ENCODE peak calls at places on chromosome 22, in four cellular contexts. One of them, this sample, is unnamed.

GRCh38 chr22:19896665-19897355 is 42.1 kb upstream of the GNB1L start:
- DNase-seq in Caco-2: no peak
- DNase-seq in cardiac fibroblast: no peak
- DNase-seq in lung microvascular endothelial cell: peak
- DNase-seq in this sample: no peak

GRCh38 chr22:27388090-27388600 is 413.4 kb downstream of the MN1 start:
- DNase-seq in Caco-2: no peak
- DNase-seq in cardiac fibroblast: no peak
- DNase-seq in lung microvascular endothelial cell: no peak
- DNase-seq in this sample: no peak

GRCh38 chr22:18148508-18148965 is 1.4 kb upstream of the USP18 start:
- DNase-seq in Caco-2: no peak
- DNase-seq in cardiac fibroblast: no peak
- DNase-seq in lung microvascular endothelial cell: no peak
- DNase-seq in this sample: no peak

GRCh38 chr22:39482768-39483167 is 19.3 kb upstream of the MIEF1 start:
- DNase-seq in Caco-2: no peak
- DNase-seq in cardiac fibroblast: peak
- DNase-seq in lung microvascular endothelial cell: no peak
- DNase-seq in this sample: peak

GRCh38 chr22:34943830-34944229 is 122.1 kb upstream of the ISX start:
- DNase-seq in Caco-2: no peak
- DNase-seq in cardiac fibroblast: no peak
- DNase-seq in lung microvascular endothelial cell: no peak
- DNase-seq in this sample: no peak

GRCh38 chr22:46514592-46515207 is 22.7 kb downstream of the CELSR1 start:
- DNase-seq in Caco-2: no peak
- DNase-seq in cardiac fibroblast: peak
- DNase-seq in lung microvascular endothelial cell: no peak
- DNase-seq in this sample: no peak

GRCh38 chr22:49544286-49544685 is 283.4 kb downstream of the BRD1 start:
- DNase-seq in Caco-2: no peak
- DNase-seq in cardiac fibroblast: no peak
- DNase-seq in lung microvascular endothelial cell: no peak
- DNase-seq in this sample: no peak

GRCh38 chr22:38176170-38176741 is 5.4 kb downstream of the PLA2G6 start:
- DNase-seq in Caco-2: no peak
- DNase-seq in cardiac fibroblast: peak
- DNase-seq in lung microvascular endothelial cell: peak
- DNase-seq in this sample: peak

GRCh38 chr22:39434243-39434653 is 22.6 kb upstream of the MGAT3 start:
- DNase-seq in Caco-2: no peak
- DNase-seq in cardiac fibroblast: no peak
- DNase-seq in lung microvascular endothelial cell: no peak
- DNase-seq in this sample: no peak

GRCh38 chr22:23373601-23374000 is 193.3 kb downstream of the BCR start:
- DNase-seq in Caco-2: no peak
- DNase-seq in cardiac fibroblast: no peak
- DNase-seq in lung microvascular endothelial cell: no peak
- DNase-seq in this sample: no peak

GRCh38 chr22:37018086-37018814 is 997 bp downstream of the TST start:
- DNase-seq in Caco-2: no peak
- DNase-seq in cardiac fibroblast: no peak
- DNase-seq in lung microvascular endothelial cell: peak
- DNase-seq in this sample: no peak